ENCODE peak calls at places on chromosomes 2 and 18, in nine cellular contexts. M is lower lobe of right lung; D is stomach; W is pancreas; E is naive thymus-derived CD4-positive, alpha-beta T cell; R is prostate gland; F is Peyer's patch; T is psoas muscle; J is ovary. G is an unnamed sample. For H3K36me3, the result is how much of the 10 kb centered on the place peaks cover.

GRCh38 chr2:218028562-218029348 is 26.0 kb upstream of the TNS1 start:
- DNase-seq in M (no peak), D (peak), W (no peak), E (no peak), R (peak), F (peak), T (no peak), J (no peak), G (no peak)

GRCh38 chr2:46297546-46298271 is 502 bp downstream of the EPAS1 start:
- DNase-seq in M (peak), D (peak), W (peak), E (peak), R (peak), F (peak), T (peak), J (peak), G (peak)

GRCh38 chr2:37585295-37585908 is 86.0 kb downstream of the CDC42EP3 start:
- DNase-seq in M (peak), D (peak), W (peak), E (no peak), R (peak), F (no peak), T (no peak), J (peak), G (no peak)

GRCh38 chr2:206260427-206261012 is 13.9 kb upstream of the ZDBF2 start:
- DNase-seq in M (no peak), D (no peak), W (no peak), E (no peak), R (no peak), F (no peak), T (no peak), J (no peak), G (no peak)

GRCh38 chr2:84897773-84898172 is 7.7 kb upstream of the TMSB10 start:
- DNase-seq in M (no peak), D (no peak), W (no peak), E (no peak), R (no peak), F (no peak), T (no peak), J (no peak), G (no peak)

GRCh38 chr2:129934044-129934822 is 45.2 kb upstream of the RAB6C start:
- DNase-seq in M (no peak), D (no peak), W (no peak), E (no peak), R (no peak), F (no peak), T (no peak), J (no peak), G (no peak)

GRCh38 chr18:12497296-12497695 is 89.6 kb downstream of the PRELID3A start:
- DNase-seq in M (no peak), D (no peak), W (no peak), E (no peak), R (no peak), F (no peak), T (no peak), J (no peak), G (no peak)

GRCh38 chr2:203909192-203909945 is 27.2 kb upstream of the ICOS start:
- DNase-seq in M (no peak), D (no peak), W (no peak), E (no peak), R (no peak), F (no peak), T (no peak), J (no peak), G (no peak)

GRCh38 chr2:54601339-54601738 is 122.1 kb upstream of the EML6 start:
- DNase-seq in M (no peak), D (no peak), W (no peak), E (no peak), R (no peak), F (no peak), T (no peak), J (no peak), G (no peak)

GRCh38 chr2:56297671-56298070 is 113.9 kb downstream of the CCDC85A start:
- DNase-seq in M (no peak), D (no peak), W (no peak), E (no peak), R (no peak), F (no peak), T (no peak), J (no peak), G (no peak)

GRCh38 chr2:66437601-66438497 is 2.9 kb downstream of the MEIS1 start:
- DNase-seq in M (no peak), D (no peak), W (peak), E (no peak), R (no peak), F (peak), T (no peak), J (peak), G (no peak)

GRCh38 chr2:105519516-105519915 is 120.7 kb upstream of the FHL2 start:
- DNase-seq in M (no peak), D (no peak), W (no peak), E (no peak), R (no peak), F (no peak), T (no peak), J (no peak), G (no peak)

GRCh38 chr2:101710690-101711318 is 13.3 kb downstream of the MAP4K4 start:
- DNase-seq in M (no peak), D (no peak), W (no peak), E (no peak), R (no peak), F (no peak), T (no peak), J (no peak), G (no peak)

GRCh38 chr2:170454471-170455372 is 260.4 kb upstream of the SP5 start:
- DNase-seq in M (no peak), D (no peak), W (no peak), E (no peak), R (peak), F (no peak), T (no peak), J (no peak), G (no peak)

GRCh38 chr2:172938713-172939375 is 136.8 kb upstream of the MAP3K20 start:
- DNase-seq in M (no peak), D (no peak), W (no peak), E (no peak), R (no peak), F (no peak), T (no peak), J (no peak), G (no peak)

GRCh38 chr2:68974251-68974650 is at the start of gene GKN1:
- DNase-seq in M (no peak), D (no peak), W (no peak), E (no peak), R (no peak), F (no peak), T (no peak), J (no peak), G (no peak)

DNA sequence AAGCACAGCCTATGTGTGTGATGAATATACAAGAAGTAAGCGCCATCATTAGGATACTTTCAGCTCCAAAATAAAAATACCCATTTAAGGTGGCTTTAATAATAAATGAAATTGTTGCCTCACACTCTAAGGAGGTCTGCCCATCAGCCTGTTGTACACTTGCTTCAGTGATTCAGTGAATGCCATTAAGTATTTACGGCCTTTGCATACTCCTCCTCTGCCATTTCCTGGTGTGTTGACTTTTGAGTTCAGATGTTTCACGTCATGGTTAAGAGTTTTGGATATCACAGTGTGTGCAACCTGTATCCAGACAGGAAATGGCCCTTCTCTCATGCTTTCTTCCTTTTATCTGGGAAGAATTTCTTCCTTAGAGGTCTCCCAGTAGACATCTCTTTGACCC is 38.6 kb upstream of the SNORC start:
- DNase-seq in M (no peak), D (no peak), W (no peak), E (no peak), R (no peak), F (no peak), T (no peak), J (no peak), G (no peak)
- H3K36me3 ChIP-seq in M (half or more), D (half or more), W (under half), E (under half), R (under half), F (under half), T (under half), J (under half), G (under half)

DNA sequence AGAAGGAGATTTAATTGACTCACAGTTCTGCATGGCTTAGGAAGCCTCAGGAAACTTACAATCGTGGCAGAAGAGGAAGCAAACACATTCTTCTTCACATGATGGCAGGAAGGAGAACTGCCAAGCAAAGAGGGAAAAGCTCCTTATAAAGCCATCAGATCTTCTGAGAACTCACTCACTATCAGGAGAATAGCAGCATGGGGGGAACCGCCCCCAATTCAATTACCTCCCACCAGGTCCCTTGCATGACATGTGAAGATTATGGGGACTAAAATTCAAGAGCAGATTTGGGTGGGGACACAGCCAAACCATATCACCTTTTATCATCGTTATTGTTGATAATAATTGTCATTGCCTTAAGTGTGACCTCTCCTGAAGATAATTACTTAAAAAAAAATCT is 197.9 kb upstream of the SLC14A2 start:
- DNase-seq in M (no peak), D (no peak), W (no peak), E (no peak), R (no peak), F (no peak), T (no peak), J (no peak), G (no peak)
- H3K36me3 ChIP-seq in M (under half), D (under half), W (under half), E (under half), R (under half), F (under half), T (under half), J (under half), G (under half)

DNA sequence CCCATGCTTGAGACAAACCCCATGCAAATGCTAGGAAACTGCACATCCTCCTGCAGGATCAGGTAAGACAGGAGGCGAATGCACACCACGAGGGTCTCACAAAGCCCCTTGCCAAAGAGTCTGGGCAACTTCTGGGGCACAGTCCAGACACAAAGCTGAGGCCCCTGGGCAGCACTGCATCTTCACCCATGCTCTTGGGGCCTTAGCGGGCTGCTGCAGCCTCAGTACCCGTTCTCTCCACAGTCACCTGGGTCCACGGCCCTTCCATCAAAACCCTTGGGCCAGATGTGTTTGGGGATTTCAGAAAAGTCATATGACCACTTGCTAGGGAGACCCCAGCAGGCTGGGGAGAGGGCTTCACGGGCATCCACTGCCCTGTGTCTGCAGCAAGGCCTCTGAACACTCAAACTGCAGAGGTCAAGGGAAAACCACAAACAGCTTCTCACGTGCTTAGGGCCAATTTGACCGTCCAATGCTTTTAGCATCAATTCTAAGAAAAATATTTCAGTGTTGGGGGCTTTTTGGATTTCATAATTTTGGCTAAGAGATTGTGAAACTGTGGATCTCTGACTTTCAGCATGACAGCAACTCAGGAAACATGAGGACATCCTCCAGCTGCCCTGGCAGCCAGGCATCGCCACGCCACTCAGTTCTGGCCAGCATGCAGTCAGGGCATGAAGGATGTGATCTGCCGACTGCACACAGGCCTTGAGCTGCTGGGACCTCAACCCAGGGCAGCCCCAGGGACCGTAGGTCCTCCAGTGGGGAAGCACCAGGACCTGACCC is 20.0 kb downstream of the PASK start:
- DNase-seq in M (no peak), D (no peak), W (no peak), E (no peak), R (no peak), F (peak), T (no peak), J (no peak), G (peak)
- H3K36me3 ChIP-seq in M (under half), D (under half), W (under half), E (under half), R (under half), F (under half), T (under half), J (under half), G (under half)

GRCh38 chr2:71603311-71603794 is 150.0 kb downstream of the DYSF start:
- DNase-seq in M (peak), D (no peak), W (peak), E (no peak), R (no peak), F (peak), T (peak), J (no peak), G (no peak)

GRCh38 chr2:71603851-71604708 is 150.7 kb downstream of the DYSF start:
- DNase-seq in M (peak), D (no peak), W (peak), E (no peak), R (no peak), F (peak), T (peak), J (no peak), G (no peak)

GRCh38 chr2:71605173-71605641 is 151.8 kb downstream of the DYSF start:
- DNase-seq in M (peak), D (peak), W (peak), E (no peak), R (no peak), F (peak), T (peak), J (no peak), G (no peak)

GRCh38 chr2:71605781-71606241 is 152.4 kb downstream of the DYSF start:
- DNase-seq in M (peak), D (peak), W (peak), E (no peak), R (no peak), F (peak), T (peak), J (no peak), G (no peak)

DNA sequence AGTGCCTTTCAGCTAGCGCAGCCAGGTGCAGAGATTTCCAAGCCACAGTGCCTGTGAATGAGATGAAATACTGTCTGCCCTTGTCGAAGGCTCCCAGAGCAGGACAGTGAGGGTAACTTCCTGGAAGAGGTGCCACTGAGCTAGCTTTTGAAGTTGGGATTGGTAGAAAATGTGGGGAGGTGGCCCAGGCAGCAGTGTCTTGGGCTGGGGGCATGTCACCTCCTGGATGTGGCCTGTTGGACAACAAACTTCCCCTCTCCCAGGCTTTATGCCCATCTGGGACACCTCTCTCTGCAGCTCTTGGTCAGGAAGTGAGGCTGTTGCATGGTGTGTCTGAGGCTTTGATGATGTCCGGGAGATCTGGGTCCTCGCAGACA is 151.3 kb downstream of the DYSF start:
- DNase-seq in M (no peak), D (no peak), W (no peak), E (no peak), R (no peak), F (peak), T (peak), J (no peak), G (no peak)
- H3K36me3 ChIP-seq in M (under half), D (under half), W (under half), E (under half), R (under half), F (under half), T (under half), J (under half), G (under half)

DNA sequence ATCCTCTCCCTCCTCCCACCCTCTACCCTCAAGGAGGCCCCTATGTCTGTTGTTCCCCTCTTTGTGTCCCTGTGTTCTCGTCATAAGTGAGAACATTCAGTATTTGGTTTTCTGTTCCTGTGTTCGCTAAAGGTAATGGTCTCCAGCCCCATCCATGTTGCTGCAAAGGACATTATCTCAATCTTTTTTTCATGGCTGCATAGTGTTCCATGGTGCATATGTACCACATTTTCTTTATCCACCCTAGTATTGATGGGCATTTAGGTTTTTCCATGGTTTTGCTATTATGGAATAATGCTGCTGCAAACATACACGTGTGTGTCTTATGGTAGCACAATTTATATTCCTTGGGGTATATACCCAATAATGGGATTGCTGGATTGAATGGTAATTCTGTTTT is 33.0 kb downstream of the PUM2 start:
- DNase-seq in M (no peak), D (no peak), W (no peak), E (no peak), R (no peak), F (no peak), T (no peak), J (no peak), G (no peak)
- H3K36me3 ChIP-seq in M (half or more), D (half or more), W (under half), E (under half), R (under half), F (under half), T (under half), J (under half), G (under half)

GRCh38 chr2:75808793-75809535 is 98.2 kb upstream of the GCFC2 start:
- DNase-seq in M (no peak), D (no peak), W (no peak), E (no peak), R (no peak), F (no peak), T (no peak), J (no peak), G (no peak)
- H3K36me3 ChIP-seq in M (under half), D (under half), W (under half), E (under half), R (under half), F (under half), T (under half), J (under half), G (under half)